ENCODE peak calls at places on chromosomes 13 and 19, in ten cellular contexts. One of them, this sample, is unnamed.

GRCh38 chr19:18412610-18413239 is 6.5 kb upstream of the SSBP4 start:
- DNase-seq in stimulated activated CD4-positive, alpha-beta T cell treated with anti-CD3 and anti-CD28 coated beads, Interleukin-15, amount 100 ng/mL, for 1 hour: no peak
- DNase-seq in activated T-helper 1 cell treated with anti-CD3 and anti-CD28 coated beads, Interleukin-12 subunit alpha, Interleukin-12 subunit beta, Interleukin-2, Interleukin-4 antibody, amounts not matched to agents 30 ng/mL and 10 ng/mL and 1 ng/mL, durations not matched to agents 14 hours and 24 hours and 36 hours: no peak
- DNase-seq in iris pigment epithelial cell: no peak
- DNase-seq in T-helper 17 cell: no peak
- DNase-seq in heart right ventricle: no peak
- DNase-seq in NCI-H1436 treated with DMSO at 0.1 percent for 48 hours: no peak
- DNase-seq in CD8-positive, alpha-beta T cell: no peak
- DNase-seq in RKO: no peak
- DNase-seq in fibroblast of the conjunctiva: no peak
- DNase-seq in this sample: no peak

GRCh38 chr19:11420894-11421606 is 1.9 kb upstream of the RGL3 start:
- DNase-seq in CD8-positive, alpha-beta T cell: no peak
- DNase-seq in T-helper 17 cell: no peak
- DNase-seq in RKO: no peak
- DNase-seq in stimulated activated CD4-positive, alpha-beta T cell treated with anti-CD3 and anti-CD28 coated beads, Interleukin-15, amount 100 ng/mL, for 1 hour: no peak
- DNase-seq in activated T-helper 1 cell treated with anti-CD3 and anti-CD28 coated beads, Interleukin-12 subunit alpha, Interleukin-12 subunit beta, Interleukin-2, Interleukin-4 antibody, amounts not matched to agents 30 ng/mL and 10 ng/mL and 1 ng/mL, durations not matched to agents 14 hours and 24 hours and 36 hours: no peak
- DNase-seq in iris pigment epithelial cell: no peak
- DNase-seq in heart right ventricle: peak
- DNase-seq in fibroblast of the conjunctiva: no peak
- DNase-seq in NCI-H1436 treated with DMSO at 0.1 percent for 48 hours: no peak
- DNase-seq in this sample: peak

GRCh38 chr13:57992416-57992815 is 360.9 kb downstream of the PCDH17 start:
- DNase-seq in NCI-H1436 treated with DMSO at 0.1 percent for 48 hours: no peak
- DNase-seq in iris pigment epithelial cell: no peak
- DNase-seq in T-helper 17 cell: no peak
- DNase-seq in RKO: peak
- DNase-seq in stimulated activated CD4-positive, alpha-beta T cell treated with anti-CD3 and anti-CD28 coated beads, Interleukin-15, amount 100 ng/mL, for 1 hour: no peak
- DNase-seq in activated T-helper 1 cell treated with anti-CD3 and anti-CD28 coated beads, Interleukin-12 subunit alpha, Interleukin-12 subunit beta, Interleukin-2, Interleukin-4 antibody, amounts not matched to agents 30 ng/mL and 10 ng/mL and 1 ng/mL, durations not matched to agents 14 hours and 24 hours and 36 hours: no peak
- DNase-seq in heart right ventricle: no peak
- DNase-seq in fibroblast of the conjunctiva: no peak
- DNase-seq in CD8-positive, alpha-beta T cell: no peak
- DNase-seq in this sample: no peak

GRCh38 chr19:30784850-30785459 is 412.8 kb downstream of the ZNF536 start:
- DNase-seq in CD8-positive, alpha-beta T cell: peak
- DNase-seq in NCI-H1436 treated with DMSO at 0.1 percent for 48 hours: no peak
- DNase-seq in T-helper 17 cell: peak
- DNase-seq in RKO: peak
- DNase-seq in activated T-helper 1 cell treated with anti-CD3 and anti-CD28 coated beads, Interleukin-12 subunit alpha, Interleukin-12 subunit beta, Interleukin-2, Interleukin-4 antibody, amounts not matched to agents 30 ng/mL and 10 ng/mL and 1 ng/mL, durations not matched to agents 14 hours and 24 hours and 36 hours: peak
- DNase-seq in fibroblast of the conjunctiva: no peak
- DNase-seq in heart right ventricle: peak
- DNase-seq in stimulated activated CD4-positive, alpha-beta T cell treated with anti-CD3 and anti-CD28 coated beads, Interleukin-15, amount 100 ng/mL, for 1 hour: peak
- DNase-seq in iris pigment epithelial cell: peak
- DNase-seq in this sample: peak

GRCh38 chr13:97329331-97329730 is 104.6 kb upstream of the RAP2A start:
- DNase-seq in NCI-H1436 treated with DMSO at 0.1 percent for 48 hours: no peak
- DNase-seq in activated T-helper 1 cell treated with anti-CD3 and anti-CD28 coated beads, Interleukin-12 subunit alpha, Interleukin-12 subunit beta, Interleukin-2, Interleukin-4 antibody, amounts not matched to agents 30 ng/mL and 10 ng/mL and 1 ng/mL, durations not matched to agents 14 hours and 24 hours and 36 hours: no peak
- DNase-seq in iris pigment epithelial cell: peak
- DNase-seq in stimulated activated CD4-positive, alpha-beta T cell treated with anti-CD3 and anti-CD28 coated beads, Interleukin-15, amount 100 ng/mL, for 1 hour: no peak
- DNase-seq in heart right ventricle: no peak
- DNase-seq in CD8-positive, alpha-beta T cell: no peak
- DNase-seq in fibroblast of the conjunctiva: no peak
- DNase-seq in RKO: no peak
- DNase-seq in T-helper 17 cell: no peak
- DNase-seq in this sample: no peak

GRCh38 chr19:38869160-38869835 is 8.8 kb downstream of the RINL start:
- DNase-seq in activated T-helper 1 cell treated with anti-CD3 and anti-CD28 coated beads, Interleukin-12 subunit alpha, Interleukin-12 subunit beta, Interleukin-2, Interleukin-4 antibody, amounts not matched to agents 30 ng/mL and 10 ng/mL and 1 ng/mL, durations not matched to agents 14 hours and 24 hours and 36 hours: no peak
- DNase-seq in fibroblast of the conjunctiva: no peak
- DNase-seq in stimulated activated CD4-positive, alpha-beta T cell treated with anti-CD3 and anti-CD28 coated beads, Interleukin-15, amount 100 ng/mL, for 1 hour: no peak
- DNase-seq in RKO: no peak
- DNase-seq in NCI-H1436 treated with DMSO at 0.1 percent for 48 hours: no peak
- DNase-seq in CD8-positive, alpha-beta T cell: no peak
- DNase-seq in T-helper 17 cell: peak
- DNase-seq in heart right ventricle: no peak
- DNase-seq in iris pigment epithelial cell: no peak
- DNase-seq in this sample: peak

GRCh38 chr19:6352381-6353165 is 8.8 kb upstream of the CLPP start:
- DNase-seq in T-helper 17 cell: no peak
- DNase-seq in fibroblast of the conjunctiva: no peak
- DNase-seq in activated T-helper 1 cell treated with anti-CD3 and anti-CD28 coated beads, Interleukin-12 subunit alpha, Interleukin-12 subunit beta, Interleukin-2, Interleukin-4 antibody, amounts not matched to agents 30 ng/mL and 10 ng/mL and 1 ng/mL, durations not matched to agents 14 hours and 24 hours and 36 hours: no peak
- DNase-seq in heart right ventricle: no peak
- DNase-seq in RKO: no peak
- DNase-seq in CD8-positive, alpha-beta T cell: no peak
- DNase-seq in iris pigment epithelial cell: no peak
- DNase-seq in stimulated activated CD4-positive, alpha-beta T cell treated with anti-CD3 and anti-CD28 coated beads, Interleukin-15, amount 100 ng/mL, for 1 hour: no peak
- DNase-seq in NCI-H1436 treated with DMSO at 0.1 percent for 48 hours: no peak
- DNase-seq in this sample: no peak

GRCh38 chr13:73394066-73394465 is 335.3 kb downstream of the KLF5 start:
- DNase-seq in activated T-helper 1 cell treated with anti-CD3 and anti-CD28 coated beads, Interleukin-12 subunit alpha, Interleukin-12 subunit beta, Interleukin-2, Interleukin-4 antibody, amounts not matched to agents 30 ng/mL and 10 ng/mL and 1 ng/mL, durations not matched to agents 14 hours and 24 hours and 36 hours: no peak
- DNase-seq in T-helper 17 cell: no peak
- DNase-seq in fibroblast of the conjunctiva: no peak
- DNase-seq in CD8-positive, alpha-beta T cell: no peak
- DNase-seq in RKO: no peak
- DNase-seq in heart right ventricle: no peak
- DNase-seq in stimulated activated CD4-positive, alpha-beta T cell treated with anti-CD3 and anti-CD28 coated beads, Interleukin-15, amount 100 ng/mL, for 1 hour: no peak
- DNase-seq in iris pigment epithelial cell: no peak
- DNase-seq in NCI-H1436 treated with DMSO at 0.1 percent for 48 hours: no peak
- DNase-seq in this sample: no peak

GRCh38 chr19:12840091-12841079 is 2.1 kb downstream of the MAST1 start:
- DNase-seq in heart right ventricle: no peak
- DNase-seq in T-helper 17 cell: no peak
- DNase-seq in NCI-H1436 treated with DMSO at 0.1 percent for 48 hours: no peak
- DNase-seq in fibroblast of the conjunctiva: peak
- DNase-seq in iris pigment epithelial cell: peak
- DNase-seq in RKO: peak
- DNase-seq in activated T-helper 1 cell treated with anti-CD3 and anti-CD28 coated beads, Interleukin-12 subunit alpha, Interleukin-12 subunit beta, Interleukin-2, Interleukin-4 antibody, amounts not matched to agents 30 ng/mL and 10 ng/mL and 1 ng/mL, durations not matched to agents 14 hours and 24 hours and 36 hours: peak
- DNase-seq in CD8-positive, alpha-beta T cell: no peak
- DNase-seq in stimulated activated CD4-positive, alpha-beta T cell treated with anti-CD3 and anti-CD28 coated beads, Interleukin-15, amount 100 ng/mL, for 1 hour: peak
- DNase-seq in this sample: no peak

GRCh38 chr13:72151241-72151640 is 284.2 kb upstream of the DACH1 start:
- DNase-seq in fibroblast of the conjunctiva: no peak
- DNase-seq in CD8-positive, alpha-beta T cell: no peak
- DNase-seq in iris pigment epithelial cell: peak
- DNase-seq in NCI-H1436 treated with DMSO at 0.1 percent for 48 hours: no peak
- DNase-seq in stimulated activated CD4-positive, alpha-beta T cell treated with anti-CD3 and anti-CD28 coated beads, Interleukin-15, amount 100 ng/mL, for 1 hour: no peak
- DNase-seq in activated T-helper 1 cell treated with anti-CD3 and anti-CD28 coated beads, Interleukin-12 subunit alpha, Interleukin-12 subunit beta, Interleukin-2, Interleukin-4 antibody, amounts not matched to agents 30 ng/mL and 10 ng/mL and 1 ng/mL, durations not matched to agents 14 hours and 24 hours and 36 hours: no peak
- DNase-seq in heart right ventricle: no peak
- DNase-seq in RKO: no peak
- DNase-seq in T-helper 17 cell: no peak
- DNase-seq in this sample: no peak

GRCh38 chr13:98823442-98823841 is 71.0 kb upstream of the SLC15A1 start:
- DNase-seq in CD8-positive, alpha-beta T cell: no peak
- DNase-seq in T-helper 17 cell: no peak
- DNase-seq in heart right ventricle: no peak
- DNase-seq in activated T-helper 1 cell treated with anti-CD3 and anti-CD28 coated beads, Interleukin-12 subunit alpha, Interleukin-12 subunit beta, Interleukin-2, Interleukin-4 antibody, amounts not matched to agents 30 ng/mL and 10 ng/mL and 1 ng/mL, durations not matched to agents 14 hours and 24 hours and 36 hours: no peak
- DNase-seq in NCI-H1436 treated with DMSO at 0.1 percent for 48 hours: no peak
- DNase-seq in stimulated activated CD4-positive, alpha-beta T cell treated with anti-CD3 and anti-CD28 coated beads, Interleukin-15, amount 100 ng/mL, for 1 hour: no peak
- DNase-seq in fibroblast of the conjunctiva: no peak
- DNase-seq in RKO: no peak
- DNase-seq in iris pigment epithelial cell: no peak
- DNase-seq in this sample: no peak

GRCh38 chr13:40060318-40061007 is 405.0 kb downstream of the COG6 start:
- DNase-seq in RKO: no peak
- DNase-seq in CD8-positive, alpha-beta T cell: no peak
- DNase-seq in NCI-H1436 treated with DMSO at 0.1 percent for 48 hours: peak
- DNase-seq in T-helper 17 cell: no peak
- DNase-seq in fibroblast of the conjunctiva: peak
- DNase-seq in activated T-helper 1 cell treated with anti-CD3 and anti-CD28 coated beads, Interleukin-12 subunit alpha, Interleukin-12 subunit beta, Interleukin-2, Interleukin-4 antibody, amounts not matched to agents 30 ng/mL and 10 ng/mL and 1 ng/mL, durations not matched to agents 14 hours and 24 hours and 36 hours: no peak
- DNase-seq in iris pigment epithelial cell: peak
- DNase-seq in heart right ventricle: no peak
- DNase-seq in stimulated activated CD4-positive, alpha-beta T cell treated with anti-CD3 and anti-CD28 coated beads, Interleukin-15, amount 100 ng/mL, for 1 hour: peak
- DNase-seq in this sample: no peak

GRCh38 chr13:99267927-99268326 is 9.7 kb upstream of the GPR18 start:
- DNase-seq in heart right ventricle: no peak
- DNase-seq in stimulated activated CD4-positive, alpha-beta T cell treated with anti-CD3 and anti-CD28 coated beads, Interleukin-15, amount 100 ng/mL, for 1 hour: no peak
- DNase-seq in activated T-helper 1 cell treated with anti-CD3 and anti-CD28 coated beads, Interleukin-12 subunit alpha, Interleukin-12 subunit beta, Interleukin-2, Interleukin-4 antibody, amounts not matched to agents 30 ng/mL and 10 ng/mL and 1 ng/mL, durations not matched to agents 14 hours and 24 hours and 36 hours: no peak
- DNase-seq in NCI-H1436 treated with DMSO at 0.1 percent for 48 hours: no peak
- DNase-seq in fibroblast of the conjunctiva: no peak
- DNase-seq in iris pigment epithelial cell: no peak
- DNase-seq in RKO: no peak
- DNase-seq in CD8-positive, alpha-beta T cell: no peak
- DNase-seq in T-helper 17 cell: no peak
- DNase-seq in this sample: no peak

GRCh38 chr19:5023128-5023571 is 54.2 kb downstream of the KDM4B start:
- DNase-seq in T-helper 17 cell: no peak
- DNase-seq in activated T-helper 1 cell treated with anti-CD3 and anti-CD28 coated beads, Interleukin-12 subunit alpha, Interleukin-12 subunit beta, Interleukin-2, Interleukin-4 antibody, amounts not matched to agents 30 ng/mL and 10 ng/mL and 1 ng/mL, durations not matched to agents 14 hours and 24 hours and 36 hours: no peak
- DNase-seq in RKO: no peak
- DNase-seq in NCI-H1436 treated with DMSO at 0.1 percent for 48 hours: no peak
- DNase-seq in heart right ventricle: no peak
- DNase-seq in fibroblast of the conjunctiva: no peak
- DNase-seq in stimulated activated CD4-positive, alpha-beta T cell treated with anti-CD3 and anti-CD28 coated beads, Interleukin-15, amount 100 ng/mL, for 1 hour: no peak
- DNase-seq in CD8-positive, alpha-beta T cell: no peak
- DNase-seq in iris pigment epithelial cell: no peak
- DNase-seq in this sample: no peak

GRCh38 chr13:99392126-99392805 is 85.1 kb upstream of the GPR183 start:
- DNase-seq in activated T-helper 1 cell treated with anti-CD3 and anti-CD28 coated beads, Interleukin-12 subunit alpha, Interleukin-12 subunit beta, Interleukin-2, Interleukin-4 antibody, amounts not matched to agents 30 ng/mL and 10 ng/mL and 1 ng/mL, durations not matched to agents 14 hours and 24 hours and 36 hours: no peak
- DNase-seq in CD8-positive, alpha-beta T cell: no peak
- DNase-seq in heart right ventricle: no peak
- DNase-seq in iris pigment epithelial cell: no peak
- DNase-seq in RKO: no peak
- DNase-seq in T-helper 17 cell: no peak
- DNase-seq in fibroblast of the conjunctiva: no peak
- DNase-seq in stimulated activated CD4-positive, alpha-beta T cell treated with anti-CD3 and anti-CD28 coated beads, Interleukin-15, amount 100 ng/mL, for 1 hour: no peak
- DNase-seq in NCI-H1436 treated with DMSO at 0.1 percent for 48 hours: no peak
- DNase-seq in this sample: no peak

GRCh38 chr19:3284759-3285646 is 60.5 kb downstream of the CELF5 start:
- DNase-seq in stimulated activated CD4-positive, alpha-beta T cell treated with anti-CD3 and anti-CD28 coated beads, Interleukin-15, amount 100 ng/mL, for 1 hour: peak
- DNase-seq in fibroblast of the conjunctiva: no peak
- DNase-seq in T-helper 17 cell: peak
- DNase-seq in iris pigment epithelial cell: peak
- DNase-seq in NCI-H1436 treated with DMSO at 0.1 percent for 48 hours: no peak
- DNase-seq in CD8-positive, alpha-beta T cell: peak
- DNase-seq in RKO: peak
- DNase-seq in activated T-helper 1 cell treated with anti-CD3 and anti-CD28 coated beads, Interleukin-12 subunit alpha, Interleukin-12 subunit beta, Interleukin-2, Interleukin-4 antibody, amounts not matched to agents 30 ng/mL and 10 ng/mL and 1 ng/mL, durations not matched to agents 14 hours and 24 hours and 36 hours: peak
- DNase-seq in heart right ventricle: no peak
- DNase-seq in this sample: peak

GRCh38 chr19:21568816-21569496 is 63.6 kb downstream of the ZNF429 start:
- DNase-seq in fibroblast of the conjunctiva: peak
- DNase-seq in CD8-positive, alpha-beta T cell: peak
- DNase-seq in iris pigment epithelial cell: peak
- DNase-seq in T-helper 17 cell: peak
- DNase-seq in NCI-H1436 treated with DMSO at 0.1 percent for 48 hours: peak
- DNase-seq in activated T-helper 1 cell treated with anti-CD3 and anti-CD28 coated beads, Interleukin-12 subunit alpha, Interleukin-12 subunit beta, Interleukin-2, Interleukin-4 antibody, amounts not matched to agents 30 ng/mL and 10 ng/mL and 1 ng/mL, durations not matched to agents 14 hours and 24 hours and 36 hours: peak
- DNase-seq in heart right ventricle: peak
- DNase-seq in RKO: no peak
- DNase-seq in stimulated activated CD4-positive, alpha-beta T cell treated with anti-CD3 and anti-CD28 coated beads, Interleukin-15, amount 100 ng/mL, for 1 hour: peak
- DNase-seq in this sample: peak

GRCh38 chr19:45163156-45163555 is 2.4 kb upstream of the NKPD1 start:
- DNase-seq in RKO: no peak
- DNase-seq in stimulated activated CD4-positive, alpha-beta T cell treated with anti-CD3 and anti-CD28 coated beads, Interleukin-15, amount 100 ng/mL, for 1 hour: no peak
- DNase-seq in activated T-helper 1 cell treated with anti-CD3 and anti-CD28 coated beads, Interleukin-12 subunit alpha, Interleukin-12 subunit beta, Interleukin-2, Interleukin-4 antibody, amounts not matched to agents 30 ng/mL and 10 ng/mL and 1 ng/mL, durations not matched to agents 14 hours and 24 hours and 36 hours: no peak
- DNase-seq in iris pigment epithelial cell: no peak
- DNase-seq in T-helper 17 cell: no peak
- DNase-seq in CD8-positive, alpha-beta T cell: no peak
- DNase-seq in heart right ventricle: no peak
- DNase-seq in NCI-H1436 treated with DMSO at 0.1 percent for 48 hours: no peak
- DNase-seq in fibroblast of the conjunctiva: no peak
- DNase-seq in this sample: no peak

GRCh38 chr19:57348136-57348535 is 2.9 kb upstream of the ZNF304 start:
- DNase-seq in T-helper 17 cell: no peak
- DNase-seq in stimulated activated CD4-positive, alpha-beta T cell treated with anti-CD3 and anti-CD28 coated beads, Interleukin-15, amount 100 ng/mL, for 1 hour: no peak
- DNase-seq in RKO: peak
- DNase-seq in iris pigment epithelial cell: peak
- DNase-seq in NCI-H1436 treated with DMSO at 0.1 percent for 48 hours: no peak
- DNase-seq in heart right ventricle: no peak
- DNase-seq in activated T-helper 1 cell treated with anti-CD3 and anti-CD28 coated beads, Interleukin-12 subunit alpha, Interleukin-12 subunit beta, Interleukin-2, Interleukin-4 antibody, amounts not matched to agents 30 ng/mL and 10 ng/mL and 1 ng/mL, durations not matched to agents 14 hours and 24 hours and 36 hours: no peak
- DNase-seq in CD8-positive, alpha-beta T cell: no peak
- DNase-seq in fibroblast of the conjunctiva: no peak
- DNase-seq in this sample: no peak

GRCh38 chr13:97074618-97075017 is 80.3 kb upstream of the OXGR1 start:
- DNase-seq in fibroblast of the conjunctiva: no peak
- DNase-seq in heart right ventricle: no peak
- DNase-seq in RKO: no peak
- DNase-seq in NCI-H1436 treated with DMSO at 0.1 percent for 48 hours: no peak
- DNase-seq in T-helper 17 cell: no peak
- DNase-seq in CD8-positive, alpha-beta T cell: no peak
- DNase-seq in stimulated activated CD4-positive, alpha-beta T cell treated with anti-CD3 and anti-CD28 coated beads, Interleukin-15, amount 100 ng/mL, for 1 hour: no peak
- DNase-seq in iris pigment epithelial cell: no peak
- DNase-seq in activated T-helper 1 cell treated with anti-CD3 and anti-CD28 coated beads, Interleukin-12 subunit alpha, Interleukin-12 subunit beta, Interleukin-2, Interleukin-4 antibody, amounts not matched to agents 30 ng/mL and 10 ng/mL and 1 ng/mL, durations not matched to agents 14 hours and 24 hours and 36 hours: no peak
- DNase-seq in this sample: no peak

GRCh38 chr19:1312732-1313694 is 27.3 kb downstream of the EFNA2 start:
- DNase-seq in CD8-positive, alpha-beta T cell: no peak
- DNase-seq in stimulated activated CD4-positive, alpha-beta T cell treated with anti-CD3 and anti-CD28 coated beads, Interleukin-15, amount 100 ng/mL, for 1 hour: no peak
- DNase-seq in NCI-H1436 treated with DMSO at 0.1 percent for 48 hours: no peak
- DNase-seq in iris pigment epithelial cell: peak
- DNase-seq in fibroblast of the conjunctiva: no peak
- DNase-seq in RKO: peak
- DNase-seq in activated T-helper 1 cell treated with anti-CD3 and anti-CD28 coated beads, Interleukin-12 subunit alpha, Interleukin-12 subunit beta, Interleukin-2, Interleukin-4 antibody, amounts not matched to agents 30 ng/mL and 10 ng/mL and 1 ng/mL, durations not matched to agents 14 hours and 24 hours and 36 hours: no peak
- DNase-seq in T-helper 17 cell: no peak
- DNase-seq in heart right ventricle: no peak
- DNase-seq in this sample: no peak

GRCh38 chr19:18895038-18895827 is 725 bp downstream of the CERS1 start:
- DNase-seq in activated T-helper 1 cell treated with anti-CD3 and anti-CD28 coated beads, Interleukin-12 subunit alpha, Interleukin-12 subunit beta, Interleukin-2, Interleukin-4 antibody, amounts not matched to agents 30 ng/mL and 10 ng/mL and 1 ng/mL, durations not matched to agents 14 hours and 24 hours and 36 hours: no peak
- DNase-seq in T-helper 17 cell: no peak
- DNase-seq in stimulated activated CD4-positive, alpha-beta T cell treated with anti-CD3 and anti-CD28 coated beads, Interleukin-15, amount 100 ng/mL, for 1 hour: no peak
- DNase-seq in iris pigment epithelial cell: no peak
- DNase-seq in heart right ventricle: no peak
- DNase-seq in CD8-positive, alpha-beta T cell: no peak
- DNase-seq in RKO: no peak
- DNase-seq in NCI-H1436 treated with DMSO at 0.1 percent for 48 hours: no peak
- DNase-seq in fibroblast of the conjunctiva: peak
- DNase-seq in this sample: peak

GRCh38 chr13:75544681-75545333 is 4.8 kb upstream of the UCHL3 start:
- DNase-seq in activated T-helper 1 cell treated with anti-CD3 and anti-CD28 coated beads, Interleukin-12 subunit alpha, Interleukin-12 subunit beta, Interleukin-2, Interleukin-4 antibody, amounts not matched to agents 30 ng/mL and 10 ng/mL and 1 ng/mL, durations not matched to agents 14 hours and 24 hours and 36 hours: no peak
- DNase-seq in CD8-positive, alpha-beta T cell: no peak
- DNase-seq in heart right ventricle: no peak
- DNase-seq in iris pigment epithelial cell: peak
- DNase-seq in fibroblast of the conjunctiva: peak
- DNase-seq in NCI-H1436 treated with DMSO at 0.1 percent for 48 hours: no peak
- DNase-seq in T-helper 17 cell: no peak
- DNase-seq in stimulated activated CD4-positive, alpha-beta T cell treated with anti-CD3 and anti-CD28 coated beads, Interleukin-15, amount 100 ng/mL, for 1 hour: no peak
- DNase-seq in RKO: no peak
- DNase-seq in this sample: no peak

GRCh38 chr19:35347171-35347929 is at the start of gene FFAR1:
- DNase-seq in T-helper 17 cell: peak
- DNase-seq in RKO: no peak
- DNase-seq in CD8-positive, alpha-beta T cell: no peak
- DNase-seq in activated T-helper 1 cell treated with anti-CD3 and anti-CD28 coated beads, Interleukin-12 subunit alpha, Interleukin-12 subunit beta, Interleukin-2, Interleukin-4 antibody, amounts not matched to agents 30 ng/mL and 10 ng/mL and 1 ng/mL, durations not matched to agents 14 hours and 24 hours and 36 hours: peak
- DNase-seq in stimulated activated CD4-positive, alpha-beta T cell treated with anti-CD3 and anti-CD28 coated beads, Interleukin-15, amount 100 ng/mL, for 1 hour: peak
- DNase-seq in iris pigment epithelial cell: no peak
- DNase-seq in NCI-H1436 treated with DMSO at 0.1 percent for 48 hours: no peak
- DNase-seq in heart right ventricle: no peak
- DNase-seq in fibroblast of the conjunctiva: no peak
- DNase-seq in this sample: peak

GRCh38 chr19:14333101-14333871 is 48.0 kb upstream of the ADGRE5 start:
- DNase-seq in fibroblast of the conjunctiva: no peak
- DNase-seq in stimulated activated CD4-positive, alpha-beta T cell treated with anti-CD3 and anti-CD28 coated beads, Interleukin-15, amount 100 ng/mL, for 1 hour: no peak
- DNase-seq in activated T-helper 1 cell treated with anti-CD3 and anti-CD28 coated beads, Interleukin-12 subunit alpha, Interleukin-12 subunit beta, Interleukin-2, Interleukin-4 antibody, amounts not matched to agents 30 ng/mL and 10 ng/mL and 1 ng/mL, durations not matched to agents 14 hours and 24 hours and 36 hours: no peak
- DNase-seq in RKO: no peak
- DNase-seq in iris pigment epithelial cell: peak
- DNase-seq in CD8-positive, alpha-beta T cell: no peak
- DNase-seq in NCI-H1436 treated with DMSO at 0.1 percent for 48 hours: no peak
- DNase-seq in T-helper 17 cell: no peak
- DNase-seq in heart right ventricle: peak
- DNase-seq in this sample: no peak

GRCh38 chr19:14940266-14940665 is 1.0 kb upstream of the OR7C2 start:
- DNase-seq in activated T-helper 1 cell treated with anti-CD3 and anti-CD28 coated beads, Interleukin-12 subunit alpha, Interleukin-12 subunit beta, Interleukin-2, Interleukin-4 antibody, amounts not matched to agents 30 ng/mL and 10 ng/mL and 1 ng/mL, durations not matched to agents 14 hours and 24 hours and 36 hours: no peak
- DNase-seq in fibroblast of the conjunctiva: no peak
- DNase-seq in heart right ventricle: no peak
- DNase-seq in NCI-H1436 treated with DMSO at 0.1 percent for 48 hours: no peak
- DNase-seq in iris pigment epithelial cell: no peak
- DNase-seq in RKO: no peak
- DNase-seq in stimulated activated CD4-positive, alpha-beta T cell treated with anti-CD3 and anti-CD28 coated beads, Interleukin-15, amount 100 ng/mL, for 1 hour: no peak
- DNase-seq in CD8-positive, alpha-beta T cell: no peak
- DNase-seq in T-helper 17 cell: no peak
- DNase-seq in this sample: no peak